ENCODE peak calls at places on chromosomes 5 and 9, in four cellular contexts. P is A549, J is WTC11, G is K562. Y is an unnamed sample.

GRCh38 chr9:83920469-83920941 is 727 bp downstream of the KIF27 start:
- DNase-seq in P (peak), J (no peak), G (peak), Y (peak)

GRCh38 chr9:73683862-73684591 is 532.4 kb downstream of the ANXA1 start:
- DNase-seq in P (no peak), J (no peak), G (no peak), Y (peak)

GRCh38 chr9:99059074-99059894 is 45.6 kb upstream of the TGFBR1 start:
- DNase-seq in P (no peak), J (no peak), G (peak), Y (no peak)

GRCh38 chr9:33164138-33164809 is 2.9 kb downstream of the B4GALT1 start:
- DNase-seq in P (no peak), J (no peak), G (no peak), Y (no peak)

GRCh38 chr9:4126184-4126865 is 173.5 kb downstream of the GLIS3 start:
- DNase-seq in P (peak), J (no peak), G (no peak), Y (no peak)

GRCh38 chr5:149174847-149175234 is 33.5 kb downstream of the ABLIM3 start:
- DNase-seq in P (no peak), J (no peak), G (no peak), Y (no peak)

GRCh38 chr5:6576861-6577501 is 55.9 kb downstream of the NSUN2 start:
- DNase-seq in P (peak), J (peak), G (peak), Y (peak)

GRCh38 chr5:117475925-117476324 is 901.3 kb upstream of the SEMA6A start:
- DNase-seq in P (no peak), J (no peak), G (no peak), Y (peak)

GRCh38 chr5:32842798-32843531 is 131.8 kb downstream of the NPR3 start:
- DNase-seq in P (no peak), J (no peak), G (no peak), Y (no peak)

GRCh38 chr5:31962321-31962720 is 211.8 kb downstream of the GOLPH3 start:
- DNase-seq in P (no peak), J (no peak), G (no peak), Y (no peak)

GRCh38 chr5:110726249-110727024 is at the start of gene TMEM232:
- DNase-seq in P (peak), J (peak), G (peak), Y (peak)

GRCh38 chr5:132459031-132459982 is 31.3 kb downstream of the IRF1 start:
- DNase-seq in P (no peak), J (no peak), G (peak), Y (no peak)

GRCh38 chr9:27675354-27675753 is 102.1 kb upstream of the C9orf72 start:
- DNase-seq in P (no peak), J (peak), G (no peak), Y (no peak)

GRCh38 chr5:18920966-18921365 is 1067.0 kb downstream of the CDH18 start:
- DNase-seq in P (no peak), J (no peak), G (no peak), Y (no peak)

GRCh38 chr5:146345578-146346366 is 7.1 kb downstream of the POU4F3 start:
- DNase-seq in P (no peak), J (peak), G (no peak), Y (no peak)

DNA sequence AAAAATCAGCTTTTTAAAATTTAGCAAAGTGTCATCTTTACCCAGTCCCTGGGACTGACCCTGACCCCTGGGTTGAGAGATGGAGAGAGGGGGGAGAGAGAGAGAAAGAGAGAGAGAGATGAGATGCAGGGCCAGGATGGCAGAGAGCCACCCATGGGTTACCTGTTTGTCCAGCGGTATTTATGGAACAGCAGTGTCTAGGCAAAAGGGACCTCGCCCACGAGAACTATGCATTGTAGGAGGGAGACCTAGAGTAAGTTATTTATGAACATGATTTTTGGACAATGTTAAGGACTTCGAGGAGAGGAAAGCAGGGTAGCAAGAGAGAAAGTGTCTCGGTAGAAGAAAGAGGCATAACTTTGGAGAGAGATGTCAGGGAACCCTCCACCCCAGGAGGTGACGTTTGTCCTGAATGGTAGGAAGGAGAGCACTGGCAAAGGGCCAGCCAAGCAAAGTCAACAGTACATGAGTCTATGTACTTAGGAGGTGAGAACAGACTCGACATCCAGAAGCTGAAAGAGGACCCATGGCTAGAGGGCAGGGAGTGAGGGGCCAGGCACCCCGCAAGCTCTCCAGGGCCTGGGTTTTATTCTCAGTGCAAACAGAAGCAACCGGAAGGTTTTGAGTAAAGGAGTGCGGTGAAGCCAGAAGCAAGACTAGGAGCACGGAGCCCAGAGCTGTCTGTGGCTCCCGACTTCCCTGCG is 30.5 kb upstream of the MSX2 start:
- DNase-seq in P (no peak), J (no peak), G (no peak), Y (peak)
- TF ChIP-seq NR3C1 in P (no peak), J (no peak), G (no peak), Y (no peak)

GRCh38 chr9:137223078-137224040 is 1.3 kb upstream of the RNF208 start:
- DNase-seq in P (peak), J (peak), G (peak), Y (peak)

GRCh38 chr9:137226338-137227056 is 805 bp upstream of the RNF224 start:
- DNase-seq in P (no peak), J (no peak), G (no peak), Y (no peak)

GRCh38 chr9:137225701-137226331 is 842 bp downstream of the CYSRT1 start:
- DNase-seq in P (no peak), J (no peak), G (no peak), Y (no peak)

GRCh38 chr9:137227057-137227852 is at the start of gene RNF224:
- DNase-seq in P (peak), J (peak), G (peak), Y (peak)

DNA sequence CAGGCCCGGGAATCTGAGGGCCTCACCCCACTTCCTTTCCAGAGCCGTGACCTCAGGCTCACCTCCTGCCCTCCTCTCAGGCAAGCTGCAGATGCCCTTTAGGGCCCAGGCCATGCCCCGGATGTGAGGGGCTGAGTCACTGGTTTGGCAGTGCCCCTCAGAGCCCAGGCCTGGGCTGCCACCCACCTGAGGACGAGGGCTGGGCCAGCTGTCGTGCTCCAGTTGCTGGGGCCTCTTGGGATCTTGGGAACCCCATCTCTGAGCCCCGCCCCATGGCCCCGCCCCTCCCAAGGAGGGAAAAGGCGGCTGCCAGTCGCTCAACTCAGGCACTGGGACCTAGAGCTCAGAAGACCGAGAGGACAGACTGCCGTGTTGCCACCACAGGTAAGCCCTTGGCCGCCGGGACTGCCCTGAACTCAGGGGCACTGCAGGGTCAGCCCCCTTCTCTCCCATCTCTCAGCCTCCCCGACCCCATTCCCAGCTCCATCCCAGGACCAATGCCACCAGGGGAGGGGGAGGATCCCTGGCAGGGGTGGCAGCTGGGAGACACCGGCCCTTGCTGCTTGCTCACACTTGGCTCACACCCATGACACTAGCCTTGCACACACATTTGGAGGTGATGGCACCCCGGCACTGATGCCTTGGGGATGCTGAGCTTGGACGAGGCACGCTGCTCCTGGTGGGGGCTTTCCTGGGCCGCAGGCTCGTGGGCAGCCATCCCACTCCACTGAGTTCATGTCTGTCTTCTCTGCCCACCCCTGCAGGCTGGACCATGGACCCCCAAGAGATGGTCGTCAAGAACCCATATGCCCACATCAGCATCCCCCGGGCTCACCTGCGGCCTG is at the start of gene CYSRT1:
- DNase-seq in P (no peak), J (peak), G (peak), Y (no peak)
- TF ChIP-seq NR3C1 in P (no peak), J (no peak), G (no peak), Y (no peak)

GRCh38 chr5:177403194-177403825 is 2.8 kb upstream of the PFN3 start:
- DNase-seq in P (peak), J (peak), G (no peak), Y (no peak)
- TF ChIP-seq NR3C1 in P (no peak), J (no peak), G (no peak), Y (no peak)

GRCh38 chr5:169219351-169219750 is 81.6 kb downstream of the SLIT3 start:
- DNase-seq in P (no peak), J (no peak), G (no peak), Y (no peak)

GRCh38 chr5:169218176-169218575 is 82.8 kb downstream of the SLIT3 start:
- DNase-seq in P (no peak), J (no peak), G (no peak), Y (no peak)

GRCh38 chr5:169219961-169220360 is 81.0 kb downstream of the SLIT3 start:
- DNase-seq in P (no peak), J (no peak), G (no peak), Y (no peak)

GRCh38 chr5:169216864-169217263 is 84.1 kb downstream of the SLIT3 start:
- DNase-seq in P (no peak), J (no peak), G (no peak), Y (no peak)

GRCh38 chr5:169218862-169219261 is 82.1 kb downstream of the SLIT3 start:
- DNase-seq in P (no peak), J (no peak), G (no peak), Y (peak)
- TF ChIP-seq NR3C1 in P (no peak), J (no peak), G (no peak), Y (no peak)

GRCh38 chr9:101114317-101114716 is 85.8 kb downstream of the PLPPR1 start:
- DNase-seq in P (no peak), J (no peak), G (no peak), Y (no peak)

GRCh38 chr9:101119206-101119819 is 90.8 kb downstream of the PLPPR1 start:
- DNase-seq in P (peak), J (peak), G (peak), Y (peak)

GRCh38 chr9:101117091-101117490 is 88.6 kb downstream of the PLPPR1 start:
- DNase-seq in P (no peak), J (no peak), G (no peak), Y (no peak)

GRCh38 chr9:101115062-101115461 is 86.5 kb downstream of the PLPPR1 start:
- DNase-seq in P (no peak), J (no peak), G (no peak), Y (no peak)
- TF ChIP-seq NR3C1 in P (no peak), J (no peak), G (no peak), Y (no peak)

DNA sequence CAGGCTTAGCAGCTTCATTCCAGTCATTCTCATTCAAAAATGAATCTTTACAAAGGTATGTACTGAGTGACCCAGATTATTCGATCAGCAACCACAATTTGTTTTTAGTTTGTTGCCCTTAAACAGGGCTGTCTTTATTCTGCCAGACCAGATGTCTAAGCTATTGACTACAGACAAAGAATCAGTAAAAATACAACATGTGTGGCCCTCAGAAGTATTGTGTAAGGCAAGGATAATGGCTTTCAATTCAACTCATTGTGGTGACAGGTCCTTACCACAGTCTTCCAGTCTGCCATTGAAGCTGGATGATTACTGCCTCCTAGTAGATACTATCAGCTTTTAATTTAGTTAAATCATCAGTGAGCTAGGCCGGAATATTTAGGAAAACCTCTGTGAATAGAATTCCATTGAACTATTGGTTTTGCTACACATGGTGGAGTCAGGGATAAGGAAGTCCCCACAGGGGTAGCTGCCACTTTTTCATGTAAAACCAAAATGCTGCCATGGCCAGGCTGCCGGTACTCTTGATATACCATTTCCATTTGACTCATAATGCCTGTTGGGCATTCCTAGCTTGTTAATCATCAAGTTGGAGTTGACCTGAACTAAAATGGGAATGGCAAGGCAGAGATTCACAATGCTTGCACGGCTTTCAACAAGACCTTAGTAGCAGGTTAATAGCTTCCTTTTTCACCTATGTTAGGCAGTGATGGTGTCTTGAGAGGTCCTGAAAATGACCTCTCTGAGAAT is 175.6 kb downstream of the MEF2C start:
- DNase-seq in P (no peak), J (no peak), G (no peak), Y (no peak)
- TF ChIP-seq NR3C1 in P (no peak), J (no peak), G (no peak), Y (no peak)

Y was measured in HepG2.